ENCODE peak calls at places on chromosome 6, in nine cellular contexts. M, Y, T, G, R, B, P, N and I are unnamed samples.

GRCh38 chr6:30541515-30542403 is 14.5 kb downstream of the GNL1 start:
- DNase-seq in M (peak; percentile 84), Y (peak; percentile 85), T (peak; percentile 81), G (peak; percentile 80), R (peak; percentile 67), B (peak; percentile 85), P (peak; percentile 52), N (peak; percentile 92), I (peak; percentile 81)

GRCh38 chr6:157381631-157382621 is 936 bp downstream of the ZDHHC14 start:
- DNase-seq in M (no peak), Y (peak; percentile 64), T (peak; percentile 49), G (peak; percentile 63), R (no peak), B (peak; percentile 61), P (no peak), N (peak; percentile 63), I (peak; percentile 53)

GRCh38 chr6:117976030-117976651 is 69.1 kb downstream of the SLC35F1 start:
- DNase-seq in M (peak; percentile 21), Y (peak; percentile 77), T (peak; percentile 17), G (peak; percentile 62), R (no peak), B (peak; percentile 82), P (peak; percentile 4), N (peak; percentile 59), I (peak; percentile 63)

GRCh38 chr6:16239798-16240123 is 1.4 kb downstream of the GMPR start:
- DNase-seq in M (no peak), Y (peak; percentile 52), T (no peak), G (peak; percentile 84), R (no peak), B (peak; percentile 68), P (no peak), N (no peak), I (peak; percentile 71)

GRCh38 chr6:123509112-123509511 is 127.6 kb downstream of the TRDN start:
- DNase-seq in M (no peak), Y (no peak), T (no peak), G (no peak), R (no peak), B (no peak), P (no peak), N (no peak), I (no peak)

GRCh38 chr6:33779305-33779704 is 9.6 kb downstream of the LEMD2 start:
- DNase-seq in M (no peak), Y (no peak), T (no peak), G (no peak), R (no peak), B (peak; percentile 77), P (no peak), N (no peak), I (peak; percentile 68)

GRCh38 chr6:108564178-108564577 is 3.5 kb downstream of the FOXO3 start:
- DNase-seq in M (no peak), Y (no peak), T (no peak), G (peak; percentile 96), R (no peak), B (no peak), P (peak; percentile 95), N (peak; percentile 76), I (no peak)

GRCh38 chr6:167550936-167551633 is 226.2 kb downstream of the TTLL2 start:
- DNase-seq in M (no peak), Y (peak; percentile 58), T (peak; percentile 88), G (no peak), R (no peak), B (no peak), P (no peak), N (no peak), I (no peak)

GRCh38 chr6:161029195-161029809 is 37.7 kb downstream of the MAP3K4 start:
- DNase-seq in M (no peak), Y (no peak), T (peak; percentile 29), G (peak; percentile 30), R (no peak), B (no peak), P (peak; percentile 79), N (peak; percentile 74), I (no peak)

GRCh38 chr6:166608819-166609218 is 18.2 kb downstream of the RPS6KA2 start:
- DNase-seq in M (no peak), Y (no peak), T (no peak), G (no peak), R (no peak), B (no peak), P (no peak), N (no peak), I (no peak)

GRCh38 chr6:64715624-64716023 is 991.4 kb downstream of the EYS start:
- DNase-seq in M (no peak), Y (no peak), T (no peak), G (no peak), R (no peak), B (no peak), P (no peak), N (no peak), I (no peak)